ENCODE peak calls at places on chromosomes 3 and 15, in nine cellular contexts. L, C, S, G, A, T, Z, V and J are unnamed samples.

GRCh38 chr3:141529256-141530132 is 42.7 kb downstream of the RASA2 start:
- DNase-seq in T (peak; percentile 9), C (no peak), V (peak; percentile 13), Z (no peak), L (no peak), A (peak; percentile 32), G (no peak), S (no peak), J (no peak)

GRCh38 chr15:75235051-75235673 is 23.0 kb upstream of the GOLGA6C start:
- DNase-seq in T (no peak), V (no peak), Z (no peak), S (peak; percentile 43), A (no peak), G (no peak), C (no peak), L (no peak), J (no peak)

GRCh38 chr3:10407361-10407760 is 86.4 kb upstream of the SEC13 start:
- DNase-seq in A (no peak), L (no peak), C (no peak), T (no peak), V (no peak), Z (no peak), S (no peak), G (no peak), J (no peak)

GRCh38 chr3:107264888-107265287 is 112.4 kb upstream of the CCDC54 start:
- DNase-seq in A (peak; percentile 41), C (no peak), L (no peak), T (peak; percentile 36), Z (no peak), G (peak; percentile 20), S (no peak), V (peak; percentile 60), J (no peak)

GRCh38 chr3:124229407-124229806 is 237.5 kb upstream of the ROPN1 start:
- DNase-seq in C (no peak), V (peak; percentile 86), G (no peak), L (peak; percentile 12), T (no peak), S (no peak), Z (no peak), A (no peak), J (no peak)

GRCh38 chr3:122794779-122795673 is at the start of gene SLC49A4:
- DNase-seq in V (peak; percentile 79), Z (peak; percentile 83), G (peak; percentile 81), T (peak; percentile 81), S (peak; percentile 80), C (peak; percentile 71), L (peak; percentile 78), A (peak; percentile 89), J (peak; percentile 75)

GRCh38 chr15:45910671-45911070 is 275.8 kb downstream of the SQOR start:
- DNase-seq in V (no peak), C (no peak), Z (no peak), L (no peak), A (no peak), T (no peak), G (no peak), S (no peak), J (no peak)

GRCh38 chr3:191385101-191385500 is 54.8 kb upstream of the UTS2B start:
- DNase-seq in Z (no peak), A (no peak), T (no peak), C (no peak), V (no peak), G (no peak), S (no peak), L (no peak), J (no peak)

GRCh38 chr3:50609071-50609742 is 2.4 kb downstream of the CISH start:
- DNase-seq in V (no peak), L (no peak), Z (no peak), G (no peak), S (no peak), T (no peak), A (no peak), C (no peak), J (no peak)

GRCh38 chr3:25339220-25339619 is 88.8 kb upstream of the RARB start:
- DNase-seq in A (no peak), L (no peak), C (no peak), T (no peak), V (no peak), Z (no peak), S (no peak), G (no peak), J (no peak)

GRCh38 chr3:72821170-72821781 is 27.0 kb downstream of the SHQ1 start:
- DNase-seq in Z (no peak), L (no peak), V (peak; percentile 11), A (no peak), G (peak; percentile 44), S (peak; percentile 63), T (peak; percentile 70), C (no peak), J (peak; percentile 54)

GRCh38 chr15:81955709-81956108 is 90.1 kb downstream of the MEX3B start:
- DNase-seq in A (no peak), L (no peak), T (peak; percentile 56), Z (no peak), C (no peak), G (peak; percentile 2), S (no peak), V (no peak), J (no peak)

GRCh38 chr3:36923981-36924747 is 20.7 kb downstream of the TRANK1 start:
- DNase-seq in S (no peak), C (no peak), A (no peak), T (no peak), G (no peak), L (no peak), Z (no peak), V (no peak), J (no peak)

DNA sequence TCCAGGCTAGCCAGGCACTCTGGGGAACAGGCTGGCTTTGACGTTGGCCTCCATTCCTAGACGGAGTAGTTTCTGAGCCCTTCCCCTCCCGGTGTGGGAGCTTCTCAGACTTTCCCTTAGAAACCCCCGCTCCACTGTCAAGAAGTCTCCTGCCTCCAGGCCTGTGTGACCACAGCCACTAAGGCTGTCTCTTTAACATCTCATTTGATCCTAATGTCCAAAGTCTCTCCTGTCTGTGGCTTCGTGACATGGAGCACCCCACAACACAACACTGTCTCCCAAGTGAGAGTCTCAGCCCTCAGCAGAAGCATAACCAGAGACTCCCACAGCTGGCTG is 6.0 kb downstream of the CSRNP1 start:
- DNase-seq in L (no peak), A (no peak), T (no peak), G (no peak), Z (no peak), C (no peak), V (no peak), S (no peak), J (no peak)
- H3K36me3 ChIP-seq in L (peaks cover 74% of the 10 kb centered on the region), A (peaks cover 17% of the 10 kb centered on the region), T (peaks cover 38% of the 10 kb centered on the region), G (peaks cover 32% of the 10 kb centered on the region), Z (no peaks in the 10 kb centered on the region), C (peaks cover 29% of the 10 kb centered on the region), V (peaks cover 26% of the 10 kb centered on the region), S (peaks cover 28% of the 10 kb centered on the region), J (no peaks in the 10 kb centered on the region)

DNA sequence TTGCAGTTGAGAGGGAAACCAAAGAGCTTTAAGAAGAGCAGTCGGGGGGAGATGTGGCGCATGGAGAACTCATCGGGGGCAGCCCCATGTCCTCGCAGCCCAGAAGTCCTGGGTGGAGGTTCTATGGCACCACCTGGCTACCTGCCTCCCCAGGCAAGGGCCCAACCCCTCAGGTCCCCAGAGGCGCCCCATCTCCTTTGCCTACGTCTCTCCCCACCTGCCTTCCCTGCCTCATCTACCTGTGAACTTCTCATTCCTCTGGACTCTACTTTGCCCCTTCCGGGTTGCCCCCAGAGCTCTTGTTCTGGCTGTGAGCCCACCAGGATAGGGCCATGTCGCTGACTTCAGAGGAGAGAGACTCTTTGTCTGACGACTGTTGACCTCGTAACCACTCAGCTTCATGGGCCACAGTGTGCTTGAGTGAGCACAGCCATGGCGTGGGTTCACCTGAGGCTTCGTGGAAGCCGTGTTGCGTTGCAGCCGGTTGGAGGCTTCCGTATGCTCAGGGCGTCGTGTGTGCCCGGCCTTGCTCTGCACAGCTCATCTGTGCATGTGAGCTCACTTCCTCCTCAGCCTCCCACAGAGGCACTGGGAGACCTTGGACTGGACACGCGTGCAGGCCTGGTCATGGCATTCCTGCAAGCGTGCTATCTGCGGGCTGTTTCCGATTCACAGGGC is 13.4 kb downstream of the APBA2 start:
- DNase-seq in Z (no peak), T (no peak), L (no peak), C (no peak), A (no peak), G (no peak), V (no peak), S (peak; percentile 33), J (no peak)
- H3K4me1 ChIP-seq in Z (no peaks in the 10 kb centered on the region), T (peaks cover 11% of the 10 kb centered on the region), L (peaks cover 55% of the 10 kb centered on the region), C (peaks cover 12% of the 10 kb centered on the region), A (no peaks in the 10 kb centered on the region), G (no peaks in the 10 kb centered on the region), V (no peaks in the 10 kb centered on the region), S (no peaks in the 10 kb centered on the region), J (no peaks in the 10 kb centered on the region)

DNA sequence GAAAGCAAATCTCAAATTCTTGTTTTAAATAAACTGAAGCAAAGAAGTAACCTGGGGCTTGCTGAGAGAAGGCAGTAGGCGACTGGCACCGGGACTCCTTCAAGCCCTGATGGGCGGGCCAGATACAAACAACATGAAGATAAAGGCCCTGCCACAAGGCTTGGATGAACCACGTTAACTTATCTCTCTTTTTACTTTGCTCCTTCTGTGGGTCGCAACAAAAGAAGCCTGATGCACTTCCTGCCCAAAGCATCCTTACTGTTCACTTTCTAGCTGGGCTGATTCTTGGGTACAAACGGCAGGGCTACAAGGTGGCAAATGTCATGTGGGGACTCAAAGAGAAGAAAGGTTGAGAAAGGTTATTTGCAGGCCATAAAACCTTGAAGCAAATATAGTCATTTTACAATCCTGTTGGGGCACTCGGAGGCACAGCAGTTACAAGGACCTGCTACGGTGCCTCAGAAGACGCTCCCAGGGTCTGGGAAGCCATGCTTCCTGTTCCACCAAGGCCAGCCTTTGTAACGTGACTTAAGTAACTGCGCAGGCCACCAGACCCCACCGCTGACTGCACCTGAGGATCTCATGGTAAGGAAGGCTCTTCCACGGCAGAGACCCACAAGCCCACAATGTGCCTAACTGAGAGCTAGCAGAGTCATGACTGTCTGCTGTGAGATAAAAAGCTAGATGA is 71.1 kb downstream of the CHSY1 start:
- DNase-seq in T (no peak), G (no peak), Z (no peak), V (no peak), C (no peak), A (no peak), L (no peak), S (no peak), J (no peak)
- H3K36me3 ChIP-seq in T (peaks cover 23% of the 10 kb centered on the region), G (peaks cover 12% of the 10 kb centered on the region), Z (no peaks in the 10 kb centered on the region), V (peaks cover 5% of the 10 kb centered on the region), C (peaks cover 13% of the 10 kb centered on the region), A (no peaks in the 10 kb centered on the region), L (peaks cover 14% of the 10 kb centered on the region), S (no peaks in the 10 kb centered on the region), J (no peaks in the 10 kb centered on the region)

GRCh38 chr15:85029221-85029620 is 47.6 kb downstream of the PDE8A start:
- DNase-seq in C (no peak), Z (no peak), G (no peak), T (no peak), A (no peak), V (no peak), L (no peak), S (no peak), J (no peak)

GRCh38 chr15:85028416-85028815 is 46.8 kb downstream of the PDE8A start:
- DNase-seq in A (no peak), V (no peak), S (no peak), G (no peak), C (no peak), Z (no peak), T (no peak), L (no peak), J (no peak)

GRCh38 chr15:85031944-85032587 is 50.4 kb downstream of the PDE8A start:
- DNase-seq in C (no peak), T (no peak), S (no peak), L (no peak), G (no peak), Z (no peak), A (no peak), V (no peak), J (no peak)

GRCh38 chr15:85031086-85031943 is 49.7 kb downstream of the PDE8A start:
- DNase-seq in A (no peak), L (no peak), Z (no peak), G (no peak), T (peak; percentile 14), S (no peak), C (no peak), V (no peak), J (no peak)

GRCh38 chr15:85030301-85031049 is 48.8 kb downstream of the PDE8A start:
- DNase-seq in V (peak; percentile 53), Z (no peak), G (peak; percentile 57), L (no peak), S (no peak), C (no peak), A (no peak), T (peak; percentile 73), J (no peak)
- H3K4me1 ChIP-seq in V (peaks cover 12% of the 10 kb centered on the region), Z (peaks cover 16% of the 10 kb centered on the region), G (no peaks in the 10 kb centered on the region), L (no peaks in the 10 kb centered on the region), S (no peaks in the 10 kb centered on the region), C (peaks cover 47% of the 10 kb centered on the region), A (peaks cover 47% of the 10 kb centered on the region), T (peaks cover 13% of the 10 kb centered on the region), J (peaks cover 64% of the 10 kb centered on the region)